ENCODE peak calls at places on chromosomes 7 and 10, in five cellular contexts. One of them, this sample, is unnamed.

GRCh38 chr10:130326954-130327353 is 190.8 kb downstream of the GLRX3 start:
- DNase-seq in uterus: no peak
- DNase-seq in fibroblast of lung: no peak
- DNase-seq in cardiac muscle cell: no peak
- DNase-seq in H9: no peak
- DNase-seq in this sample: no peak

GRCh38 chr7:107609861-107610260 is 29.8 kb downstream of the BCAP29 start:
- DNase-seq in uterus: no peak
- DNase-seq in fibroblast of lung: peak; percentile 15
- DNase-seq in cardiac muscle cell: no peak
- DNase-seq in H9: no peak
- DNase-seq in this sample: no peak

GRCh38 chr7:81499262-81500116 is 270.4 kb downstream of the HGF start:
- DNase-seq in uterus: no peak
- DNase-seq in fibroblast of lung: peak; percentile 73
- DNase-seq in cardiac muscle cell: peak; percentile 71
- DNase-seq in H9: no peak
- DNase-seq in this sample: peak; percentile 89

GRCh38 chr7:127979728-127980126 is 51.5 kb downstream of the LRRC4 start:
- DNase-seq in uterus: no peak
- DNase-seq in fibroblast of lung: no peak
- DNase-seq in cardiac muscle cell: no peak
- DNase-seq in H9: no peak
- DNase-seq in this sample: peak; percentile 14

GRCh38 chr7:133081119-133081604 is 728 bp downstream of the CHCHD3 start:
- DNase-seq in uterus: no peak
- DNase-seq in fibroblast of lung: no peak
- DNase-seq in cardiac muscle cell: peak; percentile 43
- DNase-seq in H9: no peak
- DNase-seq in this sample: peak; percentile 56

GRCh38 chr10:132396495-132397035 is 435 bp upstream of the PWWP2B start:
- DNase-seq in uterus: peak; percentile 68
- DNase-seq in fibroblast of lung: peak; percentile 31
- DNase-seq in cardiac muscle cell: peak; percentile 86
- DNase-seq in H9: no peak
- DNase-seq in this sample: peak; percentile 85

GRCh38 chr10:81820418-81820817 is 54.6 kb upstream of the NRG3 start:
- DNase-seq in uterus: no peak
- DNase-seq in fibroblast of lung: no peak
- DNase-seq in cardiac muscle cell: peak; percentile 47
- DNase-seq in H9: no peak
- DNase-seq in this sample: no peak

GRCh38 chr7:93203496-93203895 is 22.8 kb downstream of the HEPACAM2 start:
- DNase-seq in uterus: no peak
- DNase-seq in fibroblast of lung: no peak
- DNase-seq in cardiac muscle cell: no peak
- DNase-seq in H9: no peak
- DNase-seq in this sample: no peak

GRCh38 chr7:158824028-158824427 is 5.3 kb downstream of the ESYT2 start:
- DNase-seq in uterus: no peak
- DNase-seq in fibroblast of lung: peak; percentile 34
- DNase-seq in cardiac muscle cell: no peak
- DNase-seq in H9: no peak
- DNase-seq in this sample: no peak

GRCh38 chr10:43258922-43259247 is 8.0 kb downstream of the RASGEF1A start:
- DNase-seq in uterus: no peak
- DNase-seq in fibroblast of lung: no peak
- DNase-seq in cardiac muscle cell: no peak
- DNase-seq in H9: no peak
- DNase-seq in this sample: no peak

GRCh38 chr10:101358706-101359300 is 4.8 kb downstream of the BTRC start:
- DNase-seq in uterus: no peak
- DNase-seq in fibroblast of lung: peak; percentile 78
- DNase-seq in cardiac muscle cell: no peak
- DNase-seq in H9: no peak
- DNase-seq in this sample: no peak

GRCh38 chr7:115357213-115357999 is 435.5 kb downstream of the MDFIC start:
- DNase-seq in uterus: no peak
- DNase-seq in fibroblast of lung: peak; percentile 69
- DNase-seq in cardiac muscle cell: peak; percentile 81
- DNase-seq in H9: no peak
- DNase-seq in this sample: no peak

GRCh38 chr7:102468416-102469350 is 3.9 kb downstream of the LRWD1 start:
- DNase-seq in uterus: no peak
- DNase-seq in fibroblast of lung: no peak
- DNase-seq in cardiac muscle cell: no peak
- DNase-seq in H9: no peak
- DNase-seq in this sample: no peak

GRCh38 chr7:22430457-22430856 is 69.5 kb downstream of the STEAP1B start:
- DNase-seq in uterus: no peak
- DNase-seq in fibroblast of lung: peak; percentile 77
- DNase-seq in cardiac muscle cell: no peak
- DNase-seq in H9: no peak
- DNase-seq in this sample: peak; percentile 30

GRCh38 chr10:562142-562541 is 127.3 kb downstream of the DIP2C start:
- DNase-seq in uterus: no peak
- DNase-seq in fibroblast of lung: no peak
- DNase-seq in cardiac muscle cell: no peak
- DNase-seq in H9: no peak
- DNase-seq in this sample: no peak
- H3K4me1 ChIP-seq in uterus: no peaks in the 10 kb centered on the region
- H3K4me1 ChIP-seq in fibroblast of lung: no peaks in the 10 kb centered on the region
- H3K4me1 ChIP-seq in cardiac muscle cell: peaks cover 21% of the 10 kb centered on the region
- H3K4me1 ChIP-seq in H9: peaks cover 11% of the 10 kb centered on the region
- H3K4me1 ChIP-seq in this sample: no peaks in the 10 kb centered on the region

GRCh38 chr7:74207586-74207985 is 2.2 kb upstream of the LAT2 start:
- DNase-seq in uterus: no peak
- DNase-seq in fibroblast of lung: no peak
- DNase-seq in cardiac muscle cell: no peak
- DNase-seq in H9: no peak
- DNase-seq in this sample: no peak
- H3K4me1 ChIP-seq in uterus: no peaks in the 10 kb centered on the region
- H3K4me1 ChIP-seq in fibroblast of lung: peaks cover 7% of the 10 kb centered on the region
- H3K4me1 ChIP-seq in cardiac muscle cell: no peaks in the 10 kb centered on the region
- H3K4me1 ChIP-seq in H9: no peaks in the 10 kb centered on the region
- H3K4me1 ChIP-seq in this sample: no peaks in the 10 kb centered on the region

GRCh38 chr10:98170249-98171117 is 36.0 kb downstream of the R3HCC1L start:
- DNase-seq in uterus: no peak
- DNase-seq in fibroblast of lung: peak; percentile 43
- DNase-seq in cardiac muscle cell: peak; percentile 59
- DNase-seq in H9: peak; percentile 77
- DNase-seq in this sample: peak; percentile 64

GRCh38 chr10:98169379-98169778 is 34.9 kb downstream of the R3HCC1L start:
- DNase-seq in uterus: no peak
- DNase-seq in fibroblast of lung: no peak
- DNase-seq in cardiac muscle cell: no peak
- DNase-seq in H9: no peak
- DNase-seq in this sample: no peak

GRCh38 chr10:98172495-98172894 is 38.0 kb downstream of the R3HCC1L start:
- DNase-seq in uterus: no peak
- DNase-seq in fibroblast of lung: peak; percentile 43
- DNase-seq in cardiac muscle cell: no peak
- DNase-seq in H9: no peak
- DNase-seq in this sample: no peak

GRCh38 chr10:98173258-98173657 is 38.8 kb downstream of the R3HCC1L start:
- DNase-seq in uterus: no peak
- DNase-seq in fibroblast of lung: no peak
- DNase-seq in cardiac muscle cell: no peak
- DNase-seq in H9: no peak
- DNase-seq in this sample: no peak

DNA sequence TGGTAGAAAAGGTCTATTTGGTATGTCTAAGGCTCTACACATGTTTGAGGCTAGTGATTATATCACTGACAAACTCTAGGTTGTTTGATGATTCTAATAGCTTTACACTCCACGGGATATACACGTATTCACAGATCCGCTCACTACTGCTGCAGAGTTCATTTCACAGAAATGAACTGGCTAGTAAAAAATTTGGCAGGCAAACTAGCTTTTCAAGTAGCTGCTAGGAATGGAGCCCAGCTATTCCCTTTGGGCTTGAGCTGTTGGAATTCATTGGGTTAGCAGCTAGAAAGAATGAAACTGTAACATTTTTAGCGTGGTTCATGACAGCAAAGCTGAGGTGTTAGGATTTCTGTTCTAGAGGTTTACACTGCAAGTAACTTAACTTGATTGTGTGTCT is 37.6 kb downstream of the R3HCC1L start:
- DNase-seq in uterus: peak; percentile 24
- DNase-seq in fibroblast of lung: peak; percentile 67
- DNase-seq in cardiac muscle cell: no peak
- DNase-seq in H9: no peak
- DNase-seq in this sample: no peak
- H3K4me1 ChIP-seq in uterus: no peaks in the 10 kb centered on the region
- H3K4me1 ChIP-seq in fibroblast of lung: no peaks in the 10 kb centered on the region
- H3K4me1 ChIP-seq in cardiac muscle cell: peaks cover 19% of the 10 kb centered on the region
- H3K4me1 ChIP-seq in H9: peaks cover 13% of the 10 kb centered on the region
- H3K4me1 ChIP-seq in this sample: peaks cover 17% of the 10 kb centered on the region

GRCh38 chr7:42217548-42217947 is 19.5 kb downstream of the GLI3 start:
- DNase-seq in uterus: no peak
- DNase-seq in fibroblast of lung: no peak
- DNase-seq in cardiac muscle cell: no peak
- DNase-seq in H9: no peak
- DNase-seq in this sample: no peak
- H3K4me1 ChIP-seq in uterus: peaks cover 15% of the 10 kb centered on the region
- H3K4me1 ChIP-seq in fibroblast of lung: no peaks in the 10 kb centered on the region
- H3K4me1 ChIP-seq in cardiac muscle cell: peaks cover 21% of the 10 kb centered on the region
- H3K4me1 ChIP-seq in H9: peaks cover 15% of the 10 kb centered on the region
- H3K4me1 ChIP-seq in this sample: peaks cover 52% of the 10 kb centered on the region

This sample was measured in adipocyte.